ENCODE peak calls at places on chromosomes 12 and 14, in six cellular contexts. V is esophagus muscularis mucosa, U is suprapubic skin, B is SK-N-SH, G is HepG2, M is stomach. Z is an unnamed sample.

GRCh38 chr12:104796475-104796862 is 161.6 kb downstream of the SLC41A2 start:
- DNase-seq in B (no peak), V (no peak), U (no peak), M (no peak), G (no peak), Z (no peak)

GRCh38 chr12:76790564-76791552 is 26.9 kb downstream of the ZDHHC17 start:
- DNase-seq in B (peak; percentile 36), G (peak; percentile 12), M (no peak), V (no peak), U (no peak), Z (no peak)

GRCh38 chr12:42396473-42397259 is 70.7 kb downstream of the PPHLN1 start:
- DNase-seq in B (no peak), U (no peak), G (no peak), M (no peak), V (no peak), Z (no peak)

GRCh38 chr14:33509927-33510535 is 440.8 kb downstream of the EGLN3 start:
- DNase-seq in B (no peak), G (no peak), V (no peak), U (no peak), M (no peak), Z (no peak)

GRCh38 chr12:119068129-119068856 is 87.0 kb downstream of the SRRM4 start:
- DNase-seq in B (no peak), G (no peak), M (no peak), V (no peak), U (no peak), Z (no peak)

GRCh38 chr14:72692678-72693077 is 201.2 kb downstream of the DPF3 start:
- DNase-seq in B (no peak), U (no peak), M (no peak), V (no peak), G (no peak), Z (no peak)

GRCh38 chr14:64605926-64606685 is 56.3 kb downstream of the PPP1R36 start:
- DNase-seq in B (no peak), U (no peak), V (no peak), M (no peak), G (no peak), Z (no peak)

GRCh38 chr14:59280961-59281360 is 92.5 kb downstream of the DAAM1 start:
- DNase-seq in U (no peak), G (no peak), V (no peak), M (no peak), B (no peak), Z (no peak)

GRCh38 chr12:18753481-18754117 is 15.7 kb downstream of the CAPZA3 start:
- DNase-seq in G (no peak), V (no peak), B (no peak), M (no peak), U (no peak), Z (no peak)

GRCh38 chr12:510071-510825 is 50.5 kb downstream of the B4GALNT3 start:
- DNase-seq in M (peak; percentile 66), U (no peak), G (no peak), B (peak; percentile 36), V (no peak), Z (no peak)

GRCh38 chr12:23356927-23357708 is 592.4 kb downstream of the SOX5 start:
- DNase-seq in U (no peak), V (no peak), B (no peak), M (no peak), G (no peak), Z (no peak)

GRCh38 chr12:45613306-45613705 is 116.2 kb upstream of the ARID2 start:
- DNase-seq in B (no peak), V (no peak), G (no peak), U (no peak), M (no peak), Z (no peak)

GRCh38 chr12:16606201-16606849 is 363 bp upstream of the LMO3 start:
- DNase-seq in B (peak; percentile 29), V (no peak), G (no peak), M (no peak), U (no peak), Z (no peak)

GRCh38 chr12:117857632-117858274 is 111.0 kb downstream of the KSR2 start:
- DNase-seq in U (no peak), V (no peak), G (peak; percentile 35), M (peak; percentile 49), B (peak; percentile 71), Z (peak; percentile 48)

GRCh38 chr12:31499567-31499966 is 91.4 kb downstream of the DENND5B start:
- DNase-seq in M (no peak), B (no peak), U (no peak), V (no peak), G (no peak), Z (no peak)

DNA sequence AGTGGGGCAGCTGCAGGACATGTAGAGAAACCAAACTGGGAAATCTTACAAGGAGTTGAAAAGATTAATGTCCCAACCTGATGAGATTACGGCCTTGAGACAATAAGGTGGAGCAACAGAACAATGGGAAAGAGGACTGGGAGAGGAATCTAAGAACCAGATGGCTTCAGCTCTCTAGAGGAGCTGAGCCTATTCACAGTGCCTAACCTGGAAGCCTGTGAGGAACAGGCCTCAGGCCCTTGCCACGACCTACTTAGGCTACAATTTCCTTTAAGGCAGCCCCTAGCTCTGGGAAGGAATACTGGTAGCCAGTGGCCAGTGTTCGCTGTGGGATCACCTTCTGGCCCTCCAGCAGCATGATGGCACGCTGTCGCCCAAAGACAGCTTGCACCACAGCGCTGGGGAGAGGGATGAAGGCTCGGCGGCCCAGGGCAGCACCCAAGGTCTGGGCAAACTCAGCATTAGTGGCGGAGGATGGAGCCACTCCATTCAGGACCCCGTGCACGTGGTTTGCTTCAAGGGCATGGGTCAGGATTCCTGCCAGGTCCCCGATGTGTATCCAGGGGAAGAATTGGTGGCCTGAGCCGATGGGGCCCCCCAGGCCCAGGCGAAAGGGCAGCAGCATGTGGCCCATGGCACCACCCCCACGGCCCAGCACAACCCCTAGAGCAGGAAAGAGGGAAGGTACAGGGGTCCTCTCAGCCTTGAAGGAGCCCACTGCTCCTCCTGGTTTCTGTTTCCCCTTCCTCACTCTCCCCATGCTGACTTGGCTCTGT is 2.6 kb downstream of the SDR39U1 start:
- DNase-seq in G (no peak), V (peak; percentile 74), B (no peak), U (peak; percentile 65), M (no peak), Z (no peak)
- TF ChIP-seq POLR2AphosphoS5 in G (peak; percentile 12), V (no peak), B (no peak), U (no peak), M (no peak), Z (peak; percentile 70)

GRCh38 chr14:75399819-75400678 is 27.8 kb upstream of the JDP2 start:
- DNase-seq in M (peak; percentile 94), B (peak; percentile 60), G (no peak), U (peak; percentile 97), V (peak; percentile 97), Z (no peak)
- TF ChIP-seq POLR2AphosphoS5 in M (peak; percentile 63), B (no peak), G (no peak), U (peak; percentile 79), V (peak; percentile 82), Z (no peak)

DNA sequence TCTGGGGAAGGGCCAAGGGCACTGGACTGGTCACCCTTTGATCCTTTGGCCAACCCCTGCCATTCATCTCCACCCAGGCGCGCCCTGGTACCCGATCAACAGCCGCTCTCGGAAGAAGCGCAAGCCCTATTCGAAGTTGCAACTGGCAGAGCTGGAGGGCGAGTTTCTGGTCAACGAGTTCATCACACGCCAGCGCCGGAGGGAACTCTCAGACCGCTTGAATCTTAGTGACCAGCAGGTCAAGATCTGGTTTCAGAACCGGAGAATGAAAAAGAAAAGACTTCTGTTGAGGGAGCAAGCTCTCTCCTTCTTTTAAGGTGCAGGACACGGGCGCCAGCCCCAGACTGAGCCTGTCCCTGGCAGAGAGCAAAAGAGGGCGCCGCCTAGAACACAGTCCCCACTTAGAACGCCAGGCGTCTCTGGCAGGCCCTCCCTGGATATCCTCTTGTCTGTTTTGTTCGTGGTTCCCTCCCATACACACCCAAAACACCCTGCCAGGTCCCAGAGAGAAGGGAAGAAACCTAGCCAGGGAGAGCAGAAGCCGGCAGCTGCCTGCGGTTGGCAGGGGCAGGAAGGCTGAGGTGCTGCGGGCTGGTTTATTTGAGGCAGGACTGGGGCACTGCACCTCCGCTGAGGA is 1.7 kb downstream of the HOXC12 start:
- DNase-seq in U (no peak), B (no peak), G (no peak), V (no peak), M (no peak), Z (no peak)
- TF ChIP-seq POLR2AphosphoS5 in U (no peak), B (no peak), G (no peak), V (no peak), M (no peak), Z (no peak)

GRCh38 chr12:12561305-12562015 is 1.2 kb downstream of the DUSP16 start:
- DNase-seq in G (peak; percentile 53), M (peak; percentile 69), U (peak; percentile 83), B (peak; percentile 75), V (no peak), Z (no peak)
- TF ChIP-seq POLR2AphosphoS5 in G (no peak), M (peak; percentile 61), U (no peak), B (no peak), V (peak; percentile 41), Z (peak; percentile 83)

GRCh38 chr12:3872800-3873636 is at the start of gene PARP11:
- DNase-seq in B (peak; percentile 92), M (peak; percentile 97), V (peak; percentile 99), U (peak; percentile 98), G (peak; percentile 91), Z (peak; percentile 74)
- TF ChIP-seq POLR2AphosphoS5 in B (peak; percentile 80), M (peak; percentile 65), V (peak; percentile 86), U (no peak), G (peak; percentile 78), Z (peak; percentile 77)

DNA sequence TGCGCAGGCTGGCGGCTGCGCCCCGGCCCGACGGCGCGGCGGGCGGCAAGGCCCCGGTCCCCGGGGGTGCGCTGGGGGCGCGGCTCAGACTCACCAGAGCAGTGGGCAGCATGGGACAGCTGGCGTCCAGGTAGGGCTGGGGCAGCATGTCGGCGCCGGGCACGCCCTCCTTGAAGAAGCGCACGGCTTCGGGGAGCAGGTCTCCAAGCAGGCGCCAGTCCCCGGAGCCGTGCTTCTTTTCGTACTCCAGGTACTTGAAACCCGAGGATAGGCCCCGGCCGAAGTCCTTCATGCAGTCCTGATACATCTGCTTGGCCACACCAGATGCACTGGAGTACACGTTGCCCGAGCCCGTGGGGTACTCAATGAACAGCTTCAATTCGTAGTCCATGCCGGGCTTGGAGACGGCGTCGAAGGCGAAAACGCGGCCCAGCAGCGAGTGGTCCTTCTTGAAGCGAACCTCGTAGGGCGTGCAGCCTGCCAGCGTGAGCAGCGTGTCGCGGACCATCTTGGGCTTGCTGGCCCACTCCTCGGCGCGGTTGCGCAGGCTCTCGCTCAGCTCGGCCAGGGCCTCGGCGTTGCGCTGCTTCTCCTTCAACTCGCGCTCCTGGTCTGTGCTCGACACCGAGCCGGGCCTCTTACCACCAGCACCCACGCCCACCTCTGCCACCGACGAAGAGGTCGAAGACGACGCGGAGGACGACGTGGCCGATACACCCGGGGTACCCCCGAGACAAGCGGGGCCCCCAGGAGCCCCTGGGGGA is 2.2 kb downstream of the IRF2BPL start:
- DNase-seq in B (peak; percentile 55), U (no peak), G (no peak), V (no peak), M (peak; percentile 52), Z (no peak)
- TF ChIP-seq POLR2AphosphoS5 in B (no peak), U (peak; percentile 32), G (no peak), V (no peak), M (peak; percentile 25), Z (peak; percentile 18)